ENCODE peak calls at places on chromosomes 3 and 15, in four cellular contexts. S, B, M and N are unnamed samples.

GRCh38 chr3:127748754-127749327 is 73.5 kb downstream of the MGLL start:
- DNase-seq in B (no peak), M (no peak), S (no peak), N (no peak)

GRCh38 chr3:94081880-94082279 is 19.0 kb downstream of the NSUN3 start:
- DNase-seq in B (no peak), S (no peak), M (no peak), N (no peak)

GRCh38 chr3:23389089-23389488 is 186.0 kb downstream of the UBE2E2 start:
- DNase-seq in S (peak), M (no peak), B (no peak), N (no peak)

GRCh38 chr15:31396881-31397560 is 70.4 kb downstream of the KLF13 start:
- DNase-seq in B (peak), S (peak), M (peak), N (peak)

GRCh38 chr3:8366214-8366613 is 135.4 kb upstream of the LMCD1 start:
- DNase-seq in M (no peak), S (no peak), B (no peak), N (no peak)

GRCh38 chr15:56440226-56440770 is 24.6 kb downstream of the MNS1 start:
- DNase-seq in M (no peak), B (no peak), S (no peak), N (no peak)

GRCh38 chr15:62782100-62782791 is 260.3 kb upstream of the TPM1 start:
- DNase-seq in B (peak), M (peak), S (peak), N (peak)

GRCh38 chr3:57791245-57791644 is 35.1 kb downstream of the SLMAP start:
- DNase-seq in B (no peak), M (no peak), S (no peak), N (peak)

GRCh38 chr3:44024194-44024593 is 217.5 kb upstream of the TOPAZ1 start:
- DNase-seq in M (no peak), S (no peak), B (no peak), N (no peak)

GRCh38 chr3:44016818-44017217 is 224.9 kb upstream of the TOPAZ1 start:
- DNase-seq in B (no peak), M (no peak), S (no peak), N (no peak)

GRCh38 chr3:44021646-44022594 is 219.8 kb upstream of the TOPAZ1 start:
- DNase-seq in M (no peak), B (peak), S (peak), N (no peak)

GRCh38 chr3:44020178-44020577 is 221.5 kb upstream of the TOPAZ1 start:
- DNase-seq in B (no peak), M (no peak), S (no peak), N (no peak)

DNA sequence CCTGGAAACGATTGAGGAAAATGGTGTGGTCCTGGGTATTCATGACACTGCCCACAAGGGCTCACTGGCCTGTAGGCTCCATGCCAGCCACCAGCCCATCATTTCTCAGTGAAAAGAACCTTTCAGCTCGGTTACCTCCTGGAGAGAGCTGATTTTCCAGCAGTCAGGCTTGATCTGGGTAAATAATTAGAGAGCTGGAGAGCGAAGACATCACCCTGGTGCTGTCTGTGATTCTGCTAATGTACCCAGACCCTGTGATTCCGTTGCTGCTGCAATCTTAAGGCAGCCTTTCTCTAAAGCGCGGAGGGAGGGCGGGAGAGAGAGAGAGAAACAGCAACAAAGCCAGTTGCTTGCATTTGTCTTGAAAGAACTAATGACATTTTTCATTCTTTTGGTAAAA is 221.9 kb upstream of the TOPAZ1 start:
- DNase-seq in M (no peak), B (peak), S (no peak), N (no peak)
- TF ChIP-seq FOXJ3 in M (no peak), B (no peak), S (no peak), N (no peak)

DNA sequence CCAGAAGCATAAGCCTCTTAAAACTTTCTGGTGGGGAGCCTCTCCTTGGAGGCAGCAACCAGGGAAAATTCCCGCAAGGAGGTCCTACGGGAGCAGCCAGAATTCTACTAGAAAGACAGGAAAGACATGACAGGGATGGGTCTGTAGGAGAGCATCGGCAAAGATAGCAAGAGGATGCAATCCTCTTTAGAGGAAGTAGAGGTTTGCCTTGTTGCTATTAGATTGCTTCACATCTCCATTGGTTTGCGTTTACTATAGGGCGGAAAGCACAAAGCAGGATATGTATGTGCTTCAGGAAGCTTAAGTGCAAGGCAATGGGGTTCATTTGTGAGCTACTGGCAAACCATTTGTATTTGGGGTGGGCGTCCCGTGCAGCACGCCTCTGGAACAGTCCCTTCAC is 193.0 kb downstream of the RORA start:
- DNase-seq in S (no peak), M (no peak), B (no peak), N (no peak)
- TF ChIP-seq FOXJ3 in S (no peak), M (no peak), B (no peak), N (no peak)

GRCh38 chr3:182760576-182761164 is 32.6 kb upstream of the ATP11B start:
- DNase-seq in M (peak), S (no peak), B (no peak), N (peak)
- TF ChIP-seq FOXJ3 in M (no peak), S (no peak), B (no peak), N (no peak)

GRCh38 chr3:192433704-192434103 is 293.6 kb downstream of the FGF12 start:
- DNase-seq in S (no peak), B (no peak), M (no peak), N (no peak)
- TF ChIP-seq FOXJ3 in S (no peak), B (no peak), M (no peak), N (no peak)

DNA sequence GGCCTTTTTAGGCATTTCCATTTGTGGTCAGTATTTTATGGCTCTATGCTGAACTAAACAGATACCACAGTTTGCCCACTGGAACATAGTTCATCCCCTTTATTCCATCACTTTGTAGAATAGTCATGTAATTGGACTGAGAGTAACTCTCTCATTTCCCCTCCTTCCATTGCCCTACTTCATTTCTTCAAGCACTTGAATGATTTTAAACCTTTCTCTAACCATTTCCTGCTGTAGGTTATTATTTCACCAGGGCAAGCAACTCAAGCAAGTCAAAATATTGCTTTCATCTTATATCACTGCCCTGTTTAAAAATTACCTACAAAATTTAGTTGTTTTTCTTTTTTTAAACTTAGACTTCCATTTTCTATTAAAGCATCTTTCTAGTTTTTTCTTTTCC is 177.0 kb downstream of the RAP2B start:
- DNase-seq in S (no peak), B (no peak), M (no peak), N (no peak)
- TF ChIP-seq FOXJ3 in S (no peak), B (no peak), M (no peak), N (no peak)

DNA sequence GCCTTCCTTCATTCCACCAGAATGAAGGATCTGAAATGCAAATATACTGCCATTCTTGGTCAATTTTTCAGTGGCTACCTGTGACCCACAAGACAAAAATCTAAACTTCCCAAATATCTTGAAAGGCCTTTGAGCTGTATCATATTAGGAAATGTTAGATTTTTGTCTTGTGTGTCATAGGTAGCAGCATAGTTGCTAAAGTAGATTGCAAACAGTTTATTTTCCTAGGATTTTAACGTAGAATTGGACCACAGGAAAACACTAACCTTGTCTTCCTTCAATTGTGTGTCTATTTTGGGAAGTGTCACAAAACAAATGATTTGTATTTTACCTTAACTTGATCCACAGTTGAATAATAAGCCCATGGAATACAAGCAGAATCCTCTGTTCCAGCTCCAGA is 42.4 kb downstream of the CP start:
- DNase-seq in M (no peak), S (no peak), B (no peak), N (no peak)
- TF ChIP-seq FOXJ3 in M (no peak), S (no peak), B (no peak), N (no peak)

DNA sequence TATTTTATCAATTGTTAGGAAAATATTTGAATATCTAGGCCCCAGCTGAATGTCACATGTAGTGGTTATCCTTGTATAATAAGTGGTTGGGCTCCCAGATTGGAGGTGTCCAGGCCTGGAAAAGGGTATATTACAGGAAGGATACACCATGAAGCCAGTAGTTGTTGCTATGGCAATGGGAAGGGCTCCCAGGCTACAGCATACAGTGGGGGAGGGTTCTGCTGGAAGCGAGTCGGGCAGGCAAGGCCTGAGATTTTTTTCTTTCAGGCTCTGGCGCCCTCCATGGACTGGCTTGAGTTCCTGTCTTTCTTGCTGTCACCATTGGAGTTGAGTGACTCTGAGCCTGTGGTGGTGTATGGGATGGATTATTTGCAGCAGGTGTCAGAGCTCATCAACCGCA is 8.9 kb downstream of the ECE2 start:
- DNase-seq in M (peak), S (peak), B (peak), N (peak)
- TF ChIP-seq FOXJ3 in M (no peak), S (no peak), B (no peak), N (no peak)

DNA sequence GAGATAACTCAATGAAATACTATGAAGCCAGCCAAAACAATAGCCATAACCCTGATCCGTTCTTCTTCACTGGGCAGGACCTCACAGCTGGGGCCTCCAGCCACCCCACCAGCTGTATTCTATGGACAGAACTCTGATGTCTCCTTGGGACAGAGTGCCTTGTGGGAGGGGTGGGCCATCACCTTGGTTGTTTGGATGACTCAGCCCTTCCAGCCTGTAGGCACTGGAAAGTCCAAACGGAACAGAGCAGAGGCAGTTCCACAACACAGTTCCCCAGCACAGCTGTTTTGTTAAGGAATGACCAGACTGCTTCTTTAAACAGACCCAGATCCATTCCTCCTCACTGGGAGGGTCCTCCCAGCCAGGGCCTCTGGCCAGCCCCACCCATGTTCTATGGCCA is 31.9 kb upstream of the ZBED2 start:
- DNase-seq in S (no peak), B (no peak), M (no peak), N (no peak)
- TF ChIP-seq FOXJ3 in S (no peak), B (no peak), M (no peak), N (no peak)

GRCh38 chr3:39067286-39067685 is 15.5 kb downstream of the WDR48 start:
- DNase-seq in M (no peak), S (no peak), B (no peak), N (no peak)

GRCh38 chr3:39062180-39062579 is 10.4 kb downstream of the WDR48 start:
- DNase-seq in M (no peak), B (no peak), S (no peak), N (no peak)

GRCh38 chr3:39064646-39065045 is 12.8 kb downstream of the WDR48 start:
- DNase-seq in S (no peak), M (no peak), B (no peak), N (no peak)

GRCh38 chr3:39063143-39063542 is 11.3 kb downstream of the WDR48 start:
- DNase-seq in S (no peak), B (no peak), M (no peak), N (no peak)

DNA sequence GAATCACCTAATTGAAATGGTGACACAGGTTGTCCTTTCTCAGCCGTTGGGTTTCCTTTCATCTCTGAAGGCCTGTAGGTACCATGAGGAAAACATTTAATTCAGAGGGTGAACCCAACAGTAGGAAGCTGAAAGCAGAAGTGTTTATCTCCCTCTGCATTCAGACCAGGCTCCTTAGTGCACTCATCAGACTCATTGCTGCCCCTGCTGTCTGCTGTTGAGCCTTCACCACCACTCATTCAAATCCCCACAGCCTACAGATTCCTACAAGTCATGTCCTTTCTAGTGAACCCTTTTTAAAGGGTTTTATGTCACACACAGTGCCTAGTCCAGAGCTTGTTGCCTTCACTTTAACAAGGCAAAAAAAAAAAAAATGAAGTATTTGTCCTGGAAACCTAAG is 13.4 kb downstream of the WDR48 start:
- DNase-seq in B (peak), S (peak), M (no peak), N (peak)
- TF ChIP-seq FOXJ3 in B (no peak), S (no peak), M (no peak), N (no peak)